ENCODE peak calls at places on chromosomes 1 and 21, in seven cellular contexts. T is A549, G is upper lobe of left lung, B is transverse colon, W is sigmoid colon, N is ovary, U is tibial nerve. L is an unnamed sample.

GRCh38 chr1:50416553-50417453 is 6.4 kb downstream of the DMRTA2 start:
- DNase-seq in T (no peak), G (no peak), B (no peak), W (no peak), N (no peak), U (no peak), L (no peak)

GRCh38 chr1:66282343-66282852 is 251.6 kb upstream of the SGIP1 start:
- DNase-seq in T (no peak), G (no peak), B (peak), W (no peak), N (no peak), U (no peak), L (no peak)

GRCh38 chr1:212366901-212367300 is 47.8 kb downstream of the PACC1 start:
- DNase-seq in T (no peak), G (no peak), B (no peak), W (no peak), N (no peak), U (no peak), L (no peak)

GRCh38 chr1:79259390-79260336 is 253.1 kb upstream of the ADGRL4 start:
- DNase-seq in T (peak), G (no peak), B (no peak), W (no peak), N (no peak), U (no peak), L (no peak)

GRCh38 chr1:229874609-229875008 is 192.4 kb upstream of the GALNT2 start:
- DNase-seq in T (no peak), G (no peak), B (no peak), W (no peak), N (no peak), U (no peak), L (no peak)

GRCh38 chr21:26852422-26852821 is 7.2 kb upstream of the ADAMTS1 start:
- DNase-seq in T (no peak), G (no peak), B (no peak), W (no peak), N (no peak), U (no peak), L (no peak)

GRCh38 chr1:205849619-205850355 is at the start of gene PM20D1:
- DNase-seq in T (no peak), G (peak), B (peak), W (peak), N (peak), U (peak), L (peak)

GRCh38 chr1:7570311-7570710 is 200.8 kb upstream of the VAMP3 start:
- DNase-seq in T (no peak), G (no peak), B (peak), W (no peak), N (no peak), U (no peak), L (peak)

GRCh38 chr21:37548521-37548981 is 182.0 kb downstream of the DYRK1A start:
- DNase-seq in T (no peak), G (no peak), B (no peak), W (peak), N (no peak), U (no peak), L (no peak)

GRCh38 chr1:212161231-212161781 is 123.9 kb upstream of the PPP2R5A start:
- DNase-seq in T (no peak), G (no peak), B (no peak), W (no peak), N (no peak), U (no peak), L (no peak)

GRCh38 chr1:52676249-52676903 is 21.8 kb downstream of the COA7 start:
- DNase-seq in T (no peak), G (no peak), B (peak), W (peak), N (no peak), U (no peak), L (peak)

GRCh38 chr21:27040738-27041137 is 73.8 kb upstream of the ADAMTS5 start:
- DNase-seq in T (no peak), G (no peak), B (no peak), W (no peak), N (no peak), U (no peak), L (no peak)

GRCh38 chr1:152086785-152087184 is 2.1 kb downstream of the TCHHL1 start:
- DNase-seq in T (no peak), G (no peak), B (no peak), W (no peak), N (no peak), U (no peak), L (no peak)

GRCh38 chr1:64545118-64545916 is 75.4 kb downstream of the CACHD1 start:
- DNase-seq in T (no peak), G (no peak), B (no peak), W (no peak), N (no peak), U (no peak), L (no peak)

GRCh38 chr1:169466259-169467230 is 19.2 kb downstream of the SLC19A2 start:
- DNase-seq in T (peak), G (no peak), B (peak), W (no peak), N (no peak), U (peak), L (no peak)

GRCh38 chr1:116377564-116378529 is 4.8 kb downstream of the ATP1A1 start:
- DNase-seq in T (no peak), G (no peak), B (peak), W (peak), N (peak), U (peak), L (no peak)

GRCh38 chr1:112337028-112337531 is 58.9 kb upstream of the CTTNBP2NL start:
- DNase-seq in T (peak), G (no peak), B (no peak), W (peak), N (no peak), U (no peak), L (peak)

GRCh38 chr21:26842976-26843911 is 2.0 kb downstream of the ADAMTS1 start:
- DNase-seq in T (no peak), G (peak), B (peak), W (peak), N (peak), U (peak), L (peak)

GRCh38 chr1:205481629-205482071 is 22.8 kb upstream of the CDK18 start:
- DNase-seq in T (no peak), G (no peak), B (no peak), W (no peak), N (no peak), U (no peak), L (no peak)

GRCh38 chr1:170959385-170959784 is 24.1 kb downstream of the MROH9 start:
- DNase-seq in T (no peak), G (no peak), B (no peak), W (no peak), N (no peak), U (no peak), L (no peak)

GRCh38 chr1:208189183-208189582 is 55.0 kb downstream of the PLXNA2 start:
- DNase-seq in T (no peak), G (no peak), B (no peak), W (no peak), N (no peak), U (no peak), L (no peak)

GRCh38 chr21:19022978-19023377 is 619.4 kb upstream of the TMPRSS15 start:
- DNase-seq in T (no peak), G (no peak), B (no peak), W (no peak), N (no peak), U (no peak), L (no peak)

GRCh38 chr1:101162300-101162699 is 74.5 kb upstream of the S1PR1 start:
- DNase-seq in T (no peak), G (no peak), B (no peak), W (no peak), N (no peak), U (no peak), L (no peak)

GRCh38 chr1:106173101-106173500 is 883.4 kb upstream of the PRMT6 start:
- DNase-seq in T (no peak), G (no peak), B (no peak), W (no peak), N (no peak), U (no peak), L (no peak)

GRCh38 chr1:54390655-54391054 is 15.5 kb downstream of the SSBP3 start:
- DNase-seq in T (no peak), G (peak), B (no peak), W (no peak), N (no peak), U (no peak), L (no peak)

GRCh38 chr1:220551718-220552117 is 23.8 kb downstream of the MARK1 start:
- DNase-seq in T (no peak), G (no peak), B (no peak), W (no peak), N (no peak), U (no peak), L (no peak)

DNA sequence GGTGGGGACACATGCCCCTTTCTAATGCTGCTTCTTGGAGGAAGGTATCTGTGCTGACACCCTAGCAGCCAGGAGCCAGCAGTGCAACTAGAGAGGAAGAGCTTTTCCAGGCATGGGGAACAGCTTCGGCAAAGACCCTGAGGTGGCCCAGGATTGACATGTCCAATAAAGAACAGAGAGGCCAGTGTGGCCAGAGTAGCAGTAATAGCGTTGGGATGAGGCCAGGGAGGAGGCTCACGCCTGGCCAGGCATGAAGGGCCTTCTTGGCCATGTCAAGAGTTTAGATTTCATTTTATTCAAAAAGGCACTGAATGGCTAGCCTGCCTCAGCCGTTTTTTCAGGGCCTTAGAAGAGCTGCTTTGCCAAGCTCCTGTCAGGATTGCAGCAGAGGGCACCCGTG is 16.3 kb upstream of the ADAMTSL4 start:
- DNase-seq in T (no peak), G (no peak), B (no peak), W (no peak), N (no peak), U (no peak), L (no peak)
- TF ChIP-seq CTCF in T (no peak), G (peak), B (no peak), W (no peak), N (peak), U (no peak), L (no peak)

GRCh38 chr1:150507912-150508864 is at the start of gene ECM1:
- DNase-seq in T (peak), G (no peak), B (peak), W (peak), N (peak), U (peak), L (peak)
- TF ChIP-seq POLR2A in T (no peak), G (no peak), B (peak), W (no peak), N (no peak), U (no peak), L (no peak)

GRCh38 chr1:111217183-111217910 is 10.2 kb upstream of the CHI3L2 start:
- DNase-seq in T (no peak), G (no peak), B (no peak), W (no peak), N (no peak), U (no peak), L (no peak)
- TF ChIP-seq EP300 in T (no peak), G (no peak), B (no peak), W (no peak), N (no peak), U (no peak), L (no peak)

GRCh38 chr1:186806477-186806876 is 22.3 kb upstream of the PLA2G4A start:
- DNase-seq in T (peak), G (no peak), B (no peak), W (no peak), N (no peak), U (no peak), L (no peak)
- TF ChIP-seq CTCF in T (peak), G (no peak), B (no peak), W (no peak), N (no peak), U (no peak), L (no peak)

GRCh38 chr1:201568859-201569294 is 29.9 kb downstream of the NAV1 start:
- DNase-seq in T (no peak), G (no peak), B (no peak), W (peak), N (no peak), U (no peak), L (no peak)

GRCh38 chr1:201568258-201568657 is 29.3 kb downstream of the NAV1 start:
- DNase-seq in T (no peak), G (no peak), B (no peak), W (peak), N (no peak), U (no peak), L (no peak)

GRCh38 chr1:201565771-201566528 is 27.0 kb downstream of the NAV1 start:
- DNase-seq in T (no peak), G (no peak), B (no peak), W (peak), N (no peak), U (no peak), L (no peak)

GRCh38 chr1:201566529-201566823 is 27.5 kb downstream of the NAV1 start:
- DNase-seq in T (no peak), G (no peak), B (no peak), W (no peak), N (no peak), U (no peak), L (no peak)

DNA sequence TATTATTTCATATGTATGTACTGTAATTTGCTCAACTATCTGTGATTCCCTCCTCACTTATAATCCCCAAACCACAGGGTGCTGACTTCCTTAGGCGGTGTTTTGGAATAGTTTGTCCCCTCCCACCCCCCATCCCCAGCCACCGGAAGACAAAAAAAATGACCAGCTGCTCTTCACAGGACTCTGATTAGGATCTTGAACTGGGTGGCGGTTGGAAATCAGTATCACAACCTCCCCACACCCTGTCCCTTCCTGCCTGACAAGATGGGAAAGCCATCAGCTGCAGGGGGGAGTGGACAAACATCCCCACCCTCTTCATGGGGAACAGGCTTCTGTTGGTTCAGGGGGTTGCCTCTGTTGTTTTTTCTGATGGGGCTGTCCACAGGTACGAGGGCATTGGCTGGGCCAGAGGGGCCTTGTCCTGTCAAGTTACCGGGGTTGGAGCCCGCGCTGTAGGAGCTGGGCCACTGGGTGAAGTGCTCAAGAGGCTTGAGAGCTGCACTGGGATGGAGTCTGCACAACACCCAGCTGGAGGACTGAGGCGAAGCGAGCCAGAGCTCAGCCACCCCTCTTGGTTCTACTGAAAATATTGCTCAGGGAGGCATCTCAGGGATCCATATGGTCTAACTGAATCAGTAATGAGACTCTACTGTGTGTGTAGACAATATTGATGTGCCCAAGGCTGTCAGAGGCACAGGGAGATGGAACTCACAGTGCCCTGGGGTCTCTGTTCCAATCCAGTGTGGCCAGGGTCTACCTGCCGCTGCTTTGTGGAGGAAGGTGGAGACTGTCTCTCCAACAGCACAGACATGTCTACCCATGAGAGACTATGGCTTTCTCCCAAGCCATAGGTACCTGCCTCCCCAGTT is 28.2 kb downstream of the NAV1 start:
- DNase-seq in T (no peak), G (no peak), B (no peak), W (peak), N (no peak), U (no peak), L (no peak)
- TF ChIP-seq POLR2A in T (no peak), G (no peak), B (no peak), W (no peak), N (no peak), U (no peak), L (no peak)

GRCh38 chr1:81573458-81573857 is 227.3 kb upstream of the ADGRL2 start:
- DNase-seq in T (no peak), G (no peak), B (no peak), W (no peak), N (no peak), U (no peak), L (no peak)

GRCh38 chr1:81582467-81582986 is 218.2 kb upstream of the ADGRL2 start:
- DNase-seq in T (no peak), G (no peak), B (no peak), W (no peak), N (no peak), U (no peak), L (no peak)

GRCh38 chr1:81571946-81572345 is 228.8 kb upstream of the ADGRL2 start:
- DNase-seq in T (no peak), G (no peak), B (no peak), W (no peak), N (no peak), U (no peak), L (no peak)

GRCh38 chr1:81574365-81574764 is 226.4 kb upstream of the ADGRL2 start:
- DNase-seq in T (no peak), G (no peak), B (no peak), W (no peak), N (no peak), U (no peak), L (no peak)

DNA sequence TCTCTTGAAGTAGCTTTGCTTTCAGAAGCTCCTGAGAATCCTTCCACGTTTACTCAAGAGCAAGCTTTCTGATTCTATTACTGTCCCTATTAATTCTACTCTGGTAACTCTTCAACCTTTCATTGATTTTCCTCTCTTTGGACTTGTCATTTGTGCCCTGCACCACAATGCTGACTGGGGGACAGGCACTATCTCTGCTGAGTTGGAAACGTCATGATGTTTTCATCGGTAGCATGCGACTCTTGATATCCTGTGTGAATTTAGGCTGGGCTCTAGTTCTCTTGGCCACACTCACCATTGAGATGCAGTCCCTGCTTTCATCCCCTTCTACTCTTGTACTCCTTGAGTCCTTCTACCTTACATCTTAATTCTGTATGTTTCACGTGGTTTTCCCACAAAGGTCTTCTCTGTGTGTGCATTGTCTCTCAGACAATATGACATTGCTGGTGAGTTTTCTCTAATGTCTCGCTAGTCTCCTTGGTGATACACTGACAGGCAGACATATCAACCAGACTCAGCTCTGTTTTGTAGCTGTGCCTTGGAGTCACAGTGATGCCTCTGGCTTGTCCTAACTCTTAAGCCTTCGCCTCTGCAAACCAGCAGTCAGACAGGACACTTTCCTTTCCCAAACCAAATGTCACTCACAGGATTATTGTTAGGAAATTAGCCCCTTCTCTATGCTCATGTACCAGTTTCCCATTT is 223.6 kb upstream of the ADGRL2 start:
- DNase-seq in T (no peak), G (no peak), B (no peak), W (no peak), N (no peak), U (no peak), L (no peak)
- TF ChIP-seq EP300 in T (no peak), G (no peak), B (no peak), W (no peak), N (no peak), U (no peak), L (no peak)

GRCh38 chr1:154751690-154752089 is 118.4 kb downstream of the KCNN3 start:
- DNase-seq in T (no peak), G (no peak), B (no peak), W (peak), N (no peak), U (no peak), L (peak)

GRCh38 chr1:154749078-154749760 is 120.9 kb downstream of the KCNN3 start:
- DNase-seq in T (peak), G (no peak), B (no peak), W (no peak), N (no peak), U (no peak), L (no peak)

GRCh38 chr1:154753426-154753825 is 116.7 kb downstream of the KCNN3 start:
- DNase-seq in T (no peak), G (no peak), B (no peak), W (peak), N (no peak), U (no peak), L (peak)

GRCh38 chr1:154752273-154753030 is 117.6 kb downstream of the KCNN3 start:
- DNase-seq in T (no peak), G (no peak), B (no peak), W (peak), N (no peak), U (no peak), L (peak)

DNA sequence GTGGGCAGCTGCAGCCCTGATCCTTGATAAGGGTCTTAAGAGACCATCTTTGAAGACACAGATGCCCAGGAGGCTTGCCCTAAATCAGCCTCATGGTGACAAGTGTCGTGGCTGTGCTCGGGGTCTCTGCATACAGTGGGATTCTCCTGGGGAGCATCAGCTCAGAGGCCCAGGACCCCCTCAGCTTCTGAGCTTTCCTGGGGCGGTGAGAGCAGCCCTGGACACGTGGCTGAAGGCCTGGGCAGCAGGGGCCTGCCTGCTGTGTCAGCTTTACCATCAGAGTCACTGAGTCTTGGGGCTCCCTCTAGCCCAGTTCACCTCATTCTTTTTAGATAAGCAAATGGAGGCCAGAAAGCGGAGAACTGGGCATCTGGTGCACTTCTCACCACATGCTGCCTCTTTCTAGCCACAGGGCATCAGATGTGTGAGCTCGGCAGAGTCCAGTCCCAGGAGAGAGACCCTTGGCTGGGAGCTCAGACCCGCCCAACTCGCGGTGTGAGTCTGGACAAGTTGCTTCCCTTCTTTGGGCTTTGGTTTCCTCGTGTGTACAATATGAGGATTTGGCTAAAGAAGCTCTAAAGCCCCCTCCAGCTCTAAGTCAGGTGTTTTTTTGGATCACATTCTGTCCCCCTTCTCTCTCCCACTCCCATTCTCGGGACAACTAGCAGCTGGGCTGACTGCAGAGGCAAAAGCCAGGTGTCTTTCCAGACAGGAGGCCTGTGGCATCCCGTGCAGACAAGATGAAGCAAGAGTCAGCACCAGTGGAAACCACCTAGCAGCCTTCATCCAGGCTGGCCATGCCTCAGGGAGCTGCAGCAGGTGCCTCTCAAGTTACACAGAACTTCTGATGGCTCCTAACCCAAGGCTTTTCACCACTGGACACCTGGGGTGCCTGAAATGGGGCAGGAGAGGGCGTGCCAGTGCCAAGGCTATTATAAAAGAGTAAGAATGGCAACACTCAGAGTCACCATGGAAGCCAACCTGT is 119.1 kb downstream of the KCNN3 start:
- DNase-seq in T (no peak), G (no peak), B (no peak), W (peak), N (no peak), U (no peak), L (no peak)
- TF ChIP-seq CTCF in T (no peak), G (no peak), B (no peak), W (no peak), N (no peak), U (no peak), L (no peak)